ENCODE peak calls at places on chromosomes 12 and 14, in five cellular contexts. S is body of pancreas; B is HepG2; H is neural progenitor cell; D is CD4-positive, CD25-positive, alpha-beta regulatory T cell. Z is an unnamed sample.

GRCh38 chr14:38868415-38869290 is 234.4 kb downstream of the SEC23A start:
- DNase-seq in B (peak; percentile 71), D (no peak), H (no peak), S (no peak), Z (no peak)

GRCh38 chr12:120230326-120230973 is 29.5 kb upstream of the RPLP0 start:
- DNase-seq in B (peak; percentile 89), D (no peak), H (peak; percentile 94), S (peak; percentile 47), Z (no peak)

GRCh38 chr12:111256629-111257434 is 112.1 kb downstream of the PHETA1 start:
- DNase-seq in S (no peak), B (no peak), H (no peak), D (no peak), Z (no peak)

GRCh38 chr14:102046337-102047278 is 40.2 kb downstream of the HSP90AA1 start:
- DNase-seq in S (peak; percentile 92), B (peak; percentile 70), D (peak; percentile 22), H (peak; percentile 96), Z (no peak)

GRCh38 chr12:104994301-104994700 is 8.2 kb downstream of the NOPCHAP1 start:
- DNase-seq in D (no peak), S (no peak), B (no peak), H (no peak), Z (no peak)

GRCh38 chr14:103545219-103545914 is 16.4 kb downstream of the TRMT61A start:
- DNase-seq in S (no peak), B (no peak), H (no peak), D (no peak), Z (no peak)

GRCh38 chr14:104874110-104874531 is 9.1 kb downstream of the CEP170B start:
- DNase-seq in S (no peak), H (no peak), D (no peak), B (no peak), Z (no peak)

GRCh38 chr12:30440826-30441602 is 254.7 kb downstream of the IPO8 start:
- DNase-seq in S (no peak), H (peak; percentile 57), B (peak; percentile 52), D (no peak), Z (no peak)

GRCh38 chr12:51855586-51856428 is 7.3 kb upstream of the FIGNL2 start:
- DNase-seq in D (no peak), S (no peak), B (peak; percentile 58), H (peak; percentile 95), Z (no peak)

GRCh38 chr12:6788972-6789905 is at the start of gene CD4:
- DNase-seq in D (peak; percentile 91), S (no peak), B (no peak), H (no peak), Z (peak; percentile 74)

GRCh38 chr12:20588057-20588456 is 107.1 kb upstream of the SLCO1C1 start:
- DNase-seq in B (no peak), D (no peak), H (peak; percentile 5), S (no peak), Z (no peak)

GRCh38 chr14:93078830-93079229 is 36.9 kb downstream of the ITPK1 start:
- DNase-seq in B (no peak), D (no peak), H (no peak), S (no peak), Z (no peak)

GRCh38 chr14:63857467-63858030 is 4.7 kb downstream of the SYNE2 start:
- DNase-seq in S (no peak), H (no peak), D (peak; percentile 70), B (no peak), Z (no peak)
- H3K4me1 ChIP-seq in S (peaks cover 46% of the 10 kb centered on the region), H (peaks cover 13% of the 10 kb centered on the region), D (peaks cover 74% of the 10 kb centered on the region), B (peaks cover 18% of the 10 kb centered on the region), Z (peaks cover 71% of the 10 kb centered on the region)

DNA sequence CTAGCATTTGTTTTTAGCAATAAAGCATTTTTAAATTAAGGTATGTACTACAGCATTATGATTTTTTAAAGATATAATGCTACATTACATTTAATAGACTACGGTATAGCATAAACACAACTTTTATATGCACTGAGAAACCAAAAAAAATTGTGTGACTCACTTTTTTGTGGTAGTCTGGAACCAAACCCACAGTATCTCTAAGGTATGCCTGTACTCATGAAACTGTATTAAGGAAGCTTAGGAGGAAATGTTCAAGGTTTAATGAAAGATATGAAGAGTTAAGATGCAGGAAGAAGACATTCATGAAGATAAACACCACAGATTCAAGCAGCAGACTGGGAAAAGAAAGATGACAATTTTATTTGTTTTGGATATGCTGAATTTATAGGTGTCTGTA is 51.7 kb downstream of the PPP1R12A start:
- DNase-seq in B (no peak), H (no peak), D (no peak), S (no peak), Z (no peak)
- H3K4me1 ChIP-seq in B (peaks cover 11% of the 10 kb centered on the region), H (no peaks in the 10 kb centered on the region), D (peaks cover 37% of the 10 kb centered on the region), S (peaks cover 9% of the 10 kb centered on the region), Z (peaks cover 40% of the 10 kb centered on the region)

GRCh38 chr12:117046425-117046824 is 52.8 kb downstream of the TESC start:
- DNase-seq in S (no peak), D (no peak), H (no peak), B (no peak), Z (no peak)
- H3K4me1 ChIP-seq in S (peaks cover 37% of the 10 kb centered on the region), D (no peaks in the 10 kb centered on the region), H (peaks cover 18% of the 10 kb centered on the region), B (peaks cover 90% of the 10 kb centered on the region), Z (no peaks in the 10 kb centered on the region)

GRCh38 chr12:76018111-76018510 is 13.5 kb downstream of the PHLDA1 start:
- DNase-seq in S (no peak), D (no peak), B (peak; percentile 61), H (peak; percentile 30), Z (no peak)
- H3K4me1 ChIP-seq in S (peaks cover 7% of the 10 kb centered on the region), D (peaks cover 24% of the 10 kb centered on the region), B (peaks cover 36% of the 10 kb centered on the region), H (peaks cover 4% of the 10 kb centered on the region), Z (peaks cover 17% of the 10 kb centered on the region)

GRCh38 chr12:56162468-56163290 is 4.5 kb downstream of the MYL6 start:
- DNase-seq in D (no peak), S (no peak), H (peak; percentile 29), B (no peak), Z (no peak)
- H3K4me1 ChIP-seq in D (peaks cover 37% of the 10 kb centered on the region), S (peaks cover 28% of the 10 kb centered on the region), H (peaks cover 45% of the 10 kb centered on the region), B (peaks cover 28% of the 10 kb centered on the region), Z (peaks cover 18% of the 10 kb centered on the region)

DNA sequence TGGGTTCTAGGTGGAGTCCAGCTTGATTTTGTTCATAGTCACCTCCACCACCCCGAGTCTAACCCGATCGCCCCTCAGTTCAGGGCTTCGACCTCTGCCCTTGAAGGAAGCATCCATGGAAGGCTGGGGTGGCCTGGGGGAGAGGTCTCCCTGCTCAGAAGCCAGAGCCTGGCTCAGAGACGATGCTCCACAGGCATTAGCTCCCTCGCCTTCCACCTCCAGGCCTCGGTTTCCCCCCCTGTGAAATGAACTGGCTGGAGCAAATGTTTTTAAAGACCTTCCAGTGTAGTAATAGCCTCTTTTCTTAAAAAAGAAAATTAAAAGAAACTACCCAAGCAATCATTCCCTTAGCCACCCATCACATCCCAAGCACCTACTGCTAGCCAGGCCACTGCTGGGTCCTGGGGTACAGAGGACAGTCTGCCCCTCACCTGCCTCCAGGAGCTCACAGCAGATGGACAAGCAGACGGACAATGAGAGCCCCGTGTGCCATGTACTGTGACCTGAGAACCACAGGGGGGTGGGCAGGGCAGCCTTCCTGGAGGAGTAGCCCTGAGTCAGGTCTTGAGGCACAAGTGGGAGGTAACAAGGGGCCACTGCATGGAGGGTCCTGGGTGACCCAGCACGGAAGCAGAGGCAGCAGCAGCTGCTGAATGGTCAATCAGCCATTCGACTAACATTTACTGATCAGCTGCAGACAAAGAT is 42.3 kb upstream of the EML1 start:
- DNase-seq in B (no peak), H (no peak), D (no peak), S (no peak), Z (no peak)
- H3K4me1 ChIP-seq in B (peaks cover 6% of the 10 kb centered on the region), H (peaks cover 26% of the 10 kb centered on the region), D (peaks cover 4% of the 10 kb centered on the region), S (peaks cover 49% of the 10 kb centered on the region), Z (no peaks in the 10 kb centered on the region)

DNA sequence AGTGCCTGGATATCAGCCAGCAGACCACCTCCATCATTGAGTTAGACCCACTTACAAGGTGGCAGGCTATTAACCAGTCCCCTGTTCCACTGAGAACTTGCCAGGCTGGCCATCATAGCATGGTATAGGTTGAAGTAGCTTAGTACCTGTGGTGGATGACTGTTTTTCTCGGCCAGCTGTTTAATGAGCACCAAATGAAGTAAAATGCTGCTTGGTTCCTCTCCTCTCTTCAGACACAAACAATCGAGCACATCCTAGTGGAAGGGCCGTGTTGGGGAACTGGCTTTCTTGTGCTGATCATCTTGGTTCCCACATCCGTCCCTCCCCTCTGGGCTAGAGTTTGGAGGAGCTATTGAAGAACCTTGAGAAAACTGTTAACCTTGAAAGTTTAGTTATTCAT is 486.2 kb downstream of the RAD51B start:
- DNase-seq in H (no peak), D (no peak), B (no peak), S (no peak), Z (no peak)
- H3K4me1 ChIP-seq in H (peaks cover 19% of the 10 kb centered on the region), D (no peaks in the 10 kb centered on the region), B (peaks cover 24% of the 10 kb centered on the region), S (peaks cover 53% of the 10 kb centered on the region), Z (no peaks in the 10 kb centered on the region)

GRCh38 chr12:31966558-31967205 is 7.5 kb downstream of the RESF1 start:
- DNase-seq in H (peak; percentile 53), S (no peak), B (no peak), D (no peak), Z (no peak)
- H3K4me1 ChIP-seq in H (peaks cover 19% of the 10 kb centered on the region), S (peaks cover 32% of the 10 kb centered on the region), B (peaks cover 12% of the 10 kb centered on the region), D (peaks cover 78% of the 10 kb centered on the region), Z (peaks cover 69% of the 10 kb centered on the region)

GRCh38 chr12:49982246-49983229 is 9.8 kb downstream of the AQP6 start:
- DNase-seq in D (no peak), H (no peak), B (no peak), S (no peak), Z (no peak)

GRCh38 chr12:49983892-49984291 is 11.1 kb downstream of the AQP6 start:
- DNase-seq in D (no peak), S (no peak), H (peak; percentile 86), B (no peak), Z (no peak)

GRCh38 chr12:49979791-49980190 is 7.0 kb downstream of the AQP6 start:
- DNase-seq in H (no peak), D (no peak), S (no peak), B (no peak), Z (no peak)

GRCh38 chr12:49979061-49979586 is 6.4 kb downstream of the AQP6 start:
- DNase-seq in B (no peak), D (no peak), H (no peak), S (no peak), Z (no peak)

GRCh38 chr12:49980501-49981158 is 7.9 kb downstream of the AQP6 start:
- DNase-seq in D (no peak), B (peak; percentile 51), S (no peak), H (peak; percentile 41), Z (no peak)
- H3K4me1 ChIP-seq in D (no peaks in the 10 kb centered on the region), B (peaks cover 65% of the 10 kb centered on the region), S (peaks cover 5% of the 10 kb centered on the region), H (peaks cover 42% of the 10 kb centered on the region), Z (no peaks in the 10 kb centered on the region)

GRCh38 chr14:99563749-99564129 is 40.3 kb downstream of the CCDC85C start:
- DNase-seq in S (no peak), D (no peak), B (no peak), H (no peak), Z (no peak)
- H3K4me1 ChIP-seq in S (peaks cover 99% of the 10 kb centered on the region), D (no peaks in the 10 kb centered on the region), B (peaks cover 95% of the 10 kb centered on the region), H (peaks cover 63% of the 10 kb centered on the region), Z (no peaks in the 10 kb centered on the region)

Z was measured in naive thymus-derived CD4-positive, alpha-beta T cell.